ENCODE peak calls at places on chromosomes 16 and 17, in four cellular contexts. R is stimulated activated CD8-positive, alpha-beta memory T cell treated with anti-CD3 and anti-CD28 coated beads, Interleukin-4, amount 100 ng/mL, for 1 hour; V is head of caudate nucleus; D is NCI-H1105. G is an unnamed sample.

GRCh38 chr17:36942031-36942599 is 4.8 kb downstream of the LHX1 start:
- DNase-seq in V (no peak), R (no peak), D (no peak), G (peak)

GRCh38 chr17:45574376-45574775 is 83.9 kb upstream of the PLEKHM1 start:
- DNase-seq in V (no peak), D (no peak), R (no peak), G (no peak)

GRCh38 chr17:78120971-78121800 is 7.4 kb downstream of the TMC6 start:
- DNase-seq in R (no peak), D (no peak), V (no peak), G (no peak)

GRCh38 chr17:72971513-72971880 is 121.0 kb downstream of the SLC39A11 start:
- DNase-seq in D (no peak), V (no peak), R (no peak), G (no peak)

GRCh38 chr17:61284174-61284573 is 115.5 kb upstream of the TBX2 start:
- DNase-seq in R (no peak), V (no peak), D (no peak), G (no peak)

GRCh38 chr17:74968361-74968780 is 4.2 kb downstream of the HID1 start:
- DNase-seq in D (no peak), R (no peak), V (no peak), G (no peak)

GRCh38 chr16:9053006-9053601 is 38.3 kb upstream of the HAPSTR1 start:
- DNase-seq in V (peak), D (no peak), R (no peak), G (no peak)

GRCh38 chr17:3978421-3979275 is 14.4 kb upstream of the ATP2A3 start:
- DNase-seq in V (no peak), R (no peak), D (no peak), G (no peak)

GRCh38 chr17:17724991-17725852 is 44.0 kb downstream of the RAI1 start:
- DNase-seq in D (no peak), R (no peak), V (no peak), G (no peak)

GRCh38 chr17:81865733-81866439 is 5.3 kb downstream of the ARHGDIA start:
- DNase-seq in D (peak), R (no peak), V (no peak), G (no peak)

GRCh38 chr16:2026461-2027023 is at the start of gene NHERF2:
- DNase-seq in D (no peak), R (no peak), V (no peak), G (peak)

GRCh38 chr16:31201511-31202401 is 804 bp downstream of the PYCARD start:
- DNase-seq in R (no peak), V (no peak), D (peak), G (no peak)

GRCh38 chr16:10114411-10114810 is 67.8 kb downstream of the GRIN2A start:
- DNase-seq in D (no peak), R (no peak), V (no peak), G (no peak)

GRCh38 chr16:51453296-51453695 is 302.2 kb upstream of the SALL1 start:
- DNase-seq in V (no peak), R (no peak), D (no peak), G (no peak)

GRCh38 chr17:28524476-28525415 is 18.6 kb downstream of the FOXN1 start:
- DNase-seq in D (no peak), V (no peak), R (no peak), G (no peak)

GRCh38 chr17:60311936-60312335 is 80.0 kb downstream of the USP32 start:
- DNase-seq in D (no peak), V (no peak), R (no peak), G (no peak)

GRCh38 chr17:41907633-41908539 is 10.9 kb downstream of the ACLY start:
- DNase-seq in D (no peak), R (no peak), V (no peak), G (no peak)

GRCh38 chr17:357634-358033 is 5.0 kb upstream of the RPH3AL start:
- DNase-seq in R (no peak), D (no peak), V (no peak), G (no peak)

GRCh38 chr16:59370717-59371116 is 636.6 kb upstream of the GOT2 start:
- DNase-seq in V (no peak), D (no peak), R (no peak), G (no peak)

GRCh38 chr17:60423865-60424264 is 1.6 kb downstream of the CHCT1 start:
- DNase-seq in V (no peak), D (no peak), R (no peak), G (no peak)

GRCh38 chr17:76131692-76132573 is 9.1 kb downstream of the FOXJ1 start:
- DNase-seq in D (peak), V (no peak), R (no peak), G (no peak)

GRCh38 chr16:85090873-85091521 is 21.3 kb downstream of the CIBAR2 start:
- DNase-seq in R (no peak), D (no peak), V (no peak), G (no peak)

GRCh38 chr16:2328428-2328827 is 12.1 kb downstream of the ABCA3 start:
- DNase-seq in V (no peak), D (no peak), R (no peak), G (no peak)

GRCh38 chr17:8337802-8338744 is 1.6 kb upstream of the ODF4 start:
- DNase-seq in D (no peak), V (no peak), R (no peak), G (no peak)

GRCh38 chr16:22327446-22327775 is 30.2 kb downstream of the POLR3E start:
- DNase-seq in V (no peak), D (no peak), R (no peak), G (no peak)

GRCh38 chr16:69069504-69069903 is 35.9 kb upstream of the HAS3 start:
- DNase-seq in R (no peak), D (no peak), V (no peak), G (no peak)

GRCh38 chr17:73645050-73645871 is 1.0 kb upstream of the SDK2 start:
- DNase-seq in R (no peak), D (peak), V (peak), G (peak)

GRCh38 chr16:29925173-29925804 is 737 bp downstream of the KCTD13 start:
- DNase-seq in V (no peak), D (no peak), R (no peak), G (no peak)

GRCh38 chr16:49970818-49971431 is 54.1 kb upstream of the CNEP1R1 start:
- DNase-seq in R (no peak), V (no peak), D (no peak), G (no peak)

GRCh38 chr16:80150978-80151705 is 389.7 kb upstream of the DYNLRB2 start:
- DNase-seq in V (no peak), R (no peak), D (no peak), G (no peak)

GRCh38 chr16:17448640-17449638 is 21.8 kb downstream of the XYLT1 start:
- DNase-seq in D (no peak), R (no peak), V (no peak), G (no peak)

GRCh38 chr16:87677830-87678229 is 75.5 kb downstream of the JPH3 start:
- DNase-seq in V (no peak), D (no peak), R (no peak), G (no peak)

GRCh38 chr17:14308965-14309879 is 8.3 kb downstream of the HS3ST3B1 start:
- DNase-seq in R (peak), V (peak), D (peak), G (peak)

GRCh38 chr16:87457724-87458423 is 35.0 kb downstream of the ZCCHC14 start:
- DNase-seq in V (no peak), D (no peak), R (no peak), G (no peak)

GRCh38 chr17:39098474-39099090 is 52.9 kb downstream of the PLXDC1 start:
- DNase-seq in V (no peak), D (no peak), R (no peak), G (no peak)

G was measured in cerebellum.